ENCODE peak calls at places on chromosomes 2 and 18, in eight cellular contexts. B, M, C, J, V, R, D and U are unnamed samples.
A peak's percentile ranks its signal among the peaks of the same experiment; 100 is the strongest.

GRCh38 chr18:28208712-28209265 is 31.9 kb upstream of the CDH2 start:
- DNase-seq in D (no peak), C (no peak), M (no peak), R (no peak), B (no peak), V (no peak), J (no peak), U (no peak)

GRCh38 chr2:64273524-64274398 is 129.5 kb upstream of the PELI1 start:
- DNase-seq in R (peak; percentile 71), C (peak; percentile 50), V (peak; percentile 95), B (peak; percentile 45), J (no peak), D (no peak), M (peak; percentile 93), U (peak; percentile 57)

GRCh38 chr2:238418999-238419546 is 7.7 kb upstream of the ASB1 start:
- DNase-seq in C (no peak), V (no peak), D (no peak), J (no peak), M (no peak), B (no peak), R (no peak), U (no peak)

GRCh38 chr2:164457271-164457670 is 164.0 kb downstream of the GRB14 start:
- DNase-seq in D (no peak), J (no peak), V (no peak), R (no peak), M (no peak), C (no peak), B (no peak), U (no peak)

GRCh38 chr2:172249336-172249735 is 146.6 kb upstream of the DLX2 start:
- DNase-seq in J (no peak), C (no peak), D (no peak), V (peak; percentile 49), R (no peak), B (no peak), M (peak; percentile 45), U (no peak)

GRCh38 chr2:27211241-27211942 is 449 bp upstream of the ATRAID start:
- DNase-seq in B (no peak), R (no peak), D (no peak), J (peak; percentile 23), C (no peak), M (peak; percentile 43), V (no peak), U (no peak)

GRCh38 chr2:62826141-62826540 is 120.6 kb downstream of the EHBP1 start:
- DNase-seq in J (no peak), C (no peak), V (peak; percentile 79), R (no peak), M (peak; percentile 44), D (no peak), B (no peak), U (peak; percentile 78)

GRCh38 chr2:199624958-199625357 is 167.2 kb upstream of the SATB2 start:
- DNase-seq in D (no peak), M (no peak), C (no peak), B (no peak), R (no peak), V (no peak), J (no peak), U (no peak)

GRCh38 chr18:14577971-14578370 is 34.6 kb upstream of the POTEC start:
- DNase-seq in D (no peak), C (no peak), R (no peak), J (no peak), V (no peak), B (no peak), M (no peak), U (no peak)

GRCh38 chr2:25155401-25155800 is 13.0 kb downstream of the POMC start:
- DNase-seq in R (peak; percentile 45), M (no peak), D (no peak), B (no peak), V (no peak), J (no peak), C (no peak), U (no peak)

GRCh38 chr2:72148975-72149555 is 1.4 kb upstream of the CYP26B1 start:
- DNase-seq in D (no peak), J (no peak), M (peak; percentile 54), R (peak; percentile 75), B (no peak), V (no peak), C (peak; percentile 74), U (no peak)

GRCh38 chr2:189751080-189751658 is 11.4 kb downstream of the OSGEPL1 start:
- DNase-seq in D (no peak), J (peak; percentile 47), B (no peak), V (no peak), R (no peak), M (peak; percentile 54), C (no peak), U (no peak)

GRCh38 chr2:223047260-223047761 is 4.7 kb upstream of the KCNE4 start:
- DNase-seq in D (no peak), M (peak; percentile 90), B (peak; percentile 65), C (no peak), J (no peak), R (no peak), V (peak; percentile 88), U (no peak)

GRCh38 chr2:227606476-227606875 is 7.8 kb downstream of the SCYGR2 start:
- DNase-seq in B (no peak), V (no peak), D (no peak), C (no peak), J (no peak), M (no peak), R (no peak), U (no peak)

GRCh38 chr18:8699948-8700347 is 5.4 kb upstream of the MTCL1 start:
- DNase-seq in C (no peak), V (no peak), M (no peak), J (no peak), R (no peak), D (no peak), B (no peak), U (no peak)

GRCh38 chr2:118584877-118585276 is 262.6 kb downstream of the EN1 start:
- DNase-seq in D (no peak), R (no peak), J (no peak), V (no peak), C (no peak), M (no peak), B (no peak), U (no peak)

GRCh38 chr2:111173856-111174255 is 53.1 kb downstream of the BCL2L11 start:
- DNase-seq in M (no peak), B (no peak), V (no peak), R (no peak), C (no peak), D (no peak), J (no peak), U (no peak)

GRCh38 chr2:128753321-128753720 is 434.7 kb upstream of the HS6ST1 start:
- DNase-seq in B (no peak), C (no peak), V (no peak), M (no peak), J (no peak), R (no peak), D (no peak), U (no peak)

GRCh38 chr2:105102963-105103421 is 65.1 kb downstream of the MRPS9 start:
- DNase-seq in B (no peak), R (no peak), J (no peak), D (no peak), V (peak; percentile 91), M (peak; percentile 81), C (no peak), U (no peak)

GRCh38 chr2:63027220-63027619 is 23.4 kb upstream of the OTX1 start:
- DNase-seq in M (no peak), J (no peak), V (no peak), D (no peak), R (no peak), C (no peak), B (no peak), U (no peak)